ENCODE peak calls at places on chromosomes 7 and 10, in ten cellular contexts. R, E, B, G, N, O, H, K, Y and L are unnamed samples.

GRCh38 chr7:64885520-64886240 is 17.4 kb upstream of the ZNF273 start:
- DNase-seq in R (no peak), O (no peak), B (no peak), E (no peak), H (no peak), N (no peak), K (no peak), Y (no peak), G (no peak), L (no peak)

GRCh38 chr7:158255156-158255555 is 332.5 kb downstream of the PTPRN2 start:
- DNase-seq in Y (no peak), O (no peak), E (no peak), H (no peak), N (no peak), B (no peak), K (no peak), G (no peak), R (no peak), L (no peak)

GRCh38 chr7:155867734-155868400 is 55.6 kb upstream of the SHH start:
- DNase-seq in N (no peak), K (no peak), Y (no peak), O (no peak), H (no peak), G (no peak), B (no peak), R (no peak), E (no peak), L (no peak)

GRCh38 chr7:51350195-51350896 is 33.7 kb upstream of the COBL start:
- DNase-seq in N (no peak), E (no peak), G (no peak), O (no peak), Y (no peak), K (no peak), R (no peak), H (no peak), B (peak; percentile 69), L (no peak)

GRCh38 chr10:33134011-33134751 is 176.2 kb upstream of the ITGB1 start:
- DNase-seq in O (peak; percentile 75), R (no peak), B (peak; percentile 97), N (no peak), G (no peak), H (no peak), E (peak; percentile 68), K (peak; percentile 49), Y (peak; percentile 36), L (no peak)

GRCh38 chr10:103765981-103766380 is 89.4 kb downstream of the SH3PXD2A start:
- DNase-seq in H (peak; percentile 50), E (peak; percentile 77), G (no peak), O (no peak), Y (peak; percentile 55), R (no peak), K (peak; percentile 76), N (peak; percentile 56), B (no peak), L (no peak)

GRCh38 chr7:75658369-75658768 is 80.4 kb downstream of the HIP1 start:
- DNase-seq in K (no peak), O (no peak), N (no peak), E (no peak), H (no peak), B (no peak), Y (no peak), G (no peak), R (no peak), L (no peak)

GRCh38 chr7:139231513-139232376 is 708 bp downstream of the UBN2 start:
- DNase-seq in O (peak; percentile 41), R (peak; percentile 57), G (peak; percentile 82), Y (no peak), H (peak; percentile 17), B (peak; percentile 32), K (peak; percentile 22), E (peak; percentile 7), N (no peak), L (no peak)

GRCh38 chr10:72330059-72330426 is 24.7 kb downstream of the DNAJB12 start:
- DNase-seq in G (no peak), K (no peak), R (no peak), H (no peak), Y (no peak), B (no peak), O (no peak), E (no peak), N (no peak), L (no peak)

GRCh38 chr10:12387561-12388210 is 38.3 kb downstream of the CAMK1D start:
- DNase-seq in K (no peak), B (no peak), H (no peak), G (no peak), E (no peak), O (no peak), Y (no peak), R (no peak), N (no peak), L (no peak)

GRCh38 chr10:108601856-108602255 is 1321.5 kb downstream of the XPNPEP1 start:
- DNase-seq in G (no peak), K (no peak), Y (no peak), B (no peak), N (no peak), H (no peak), R (no peak), O (no peak), E (no peak), L (no peak)

GRCh38 chr7:40572810-40573470 is 438.1 kb downstream of the SUGCT start:
- DNase-seq in R (no peak), Y (no peak), E (no peak), N (no peak), O (no peak), K (no peak), H (no peak), B (no peak), G (no peak), L (no peak)